ENCODE peak calls at places on chromosomes 11 and 22, in four cellular contexts. C is HepG2, I is GM12878, L is K562. F is an unnamed sample.

GRCh38 chr11:34468209-34468841 is 29.6 kb downstream of the CAT start:
- DNase-seq in L (peak; percentile 40), I (no peak), C (peak; percentile 30), F (peak; percentile 38)

GRCh38 chr11:134712228-134713145 is 300.4 kb upstream of the B3GAT1 start:
- DNase-seq in C (no peak), I (no peak), L (peak; percentile 48), F (no peak)

GRCh38 chr11:19121646-19122045 is 4.7 kb downstream of the ZDHHC13 start:
- DNase-seq in I (no peak), C (no peak), L (no peak), F (no peak)

GRCh38 chr22:48718818-48719500 is 1108.7 kb downstream of the BRD1 start:
- DNase-seq in L (no peak), I (no peak), C (no peak), F (no peak)

GRCh38 chr11:13169709-13170108 is 107.9 kb upstream of the BMAL1 start:
- DNase-seq in C (no peak), I (no peak), L (no peak), F (no peak)

GRCh38 chr11:74731301-74732094 is at the start of gene CHRDL2:
- DNase-seq in C (no peak), L (no peak), I (no peak), F (peak; percentile 38)

GRCh38 chr11:101466352-101466751 is 117.5 kb downstream of the TRPC6 start:
- DNase-seq in L (no peak), C (no peak), I (no peak), F (peak; percentile 19)

GRCh38 chr11:74257934-74258553 is 53.4 kb downstream of the P4HA3 start:
- DNase-seq in C (no peak), L (no peak), I (no peak), F (no peak)

GRCh38 chr22:36356708-36357694 is 30.8 kb downstream of the MYH9 start:
- DNase-seq in I (no peak), L (no peak), C (no peak), F (no peak)

GRCh38 chr11:10627306-10627705 is 58.8 kb upstream of the LYVE1 start:
- DNase-seq in L (no peak), I (no peak), C (no peak), F (no peak)

GRCh38 chr22:48500481-48501230 is 1327.0 kb downstream of the BRD1 start:
- DNase-seq in L (no peak), C (no peak), I (no peak), F (no peak)

GRCh38 chr11:109123811-109124787 is 297.9 kb upstream of the C11orf87 start:
- DNase-seq in L (no peak), I (no peak), C (no peak), F (peak; percentile 56)

GRCh38 chr11:79152511-79152910 is 288.3 kb downstream of the TENM4 start:
- DNase-seq in C (no peak), L (no peak), I (no peak), F (no peak)

GRCh38 chr11:74196781-74197486 is 25.8 kb downstream of the PPME1 start:
- DNase-seq in L (no peak), I (no peak), C (no peak), F (no peak)

GRCh38 chr11:66359662-66360087 is 11.9 kb downstream of the SLC29A2 start:
- DNase-seq in C (no peak), L (peak; percentile 78), I (no peak), F (no peak)

GRCh38 chr11:28666632-28667031 is 558.4 kb downstream of the METTL15 start:
- DNase-seq in I (no peak), C (no peak), L (no peak), F (no peak)

GRCh38 chr11:61904539-61905048 is 12.8 kb downstream of the RAB3IL1 start:
- DNase-seq in C (peak; percentile 72), L (no peak), I (no peak), F (peak; percentile 72)

GRCh38 chr22:27876684-27877083 is 42.4 kb downstream of the PITPNB start:
- DNase-seq in C (no peak), I (no peak), L (no peak), F (no peak)

GRCh38 chr11:116647305-116648080 is 125.3 kb downstream of the BUD13 start:
- DNase-seq in C (no peak), L (no peak), I (no peak), F (no peak)

GRCh38 chr11:94674005-94674491 is 94.1 kb upstream of the AMOTL1 start:
- DNase-seq in L (no peak), I (no peak), C (no peak), F (no peak)
- TF ChIP-seq CREM in L (no peak), I (no peak), C (no peak), F (no peak)

DNA sequence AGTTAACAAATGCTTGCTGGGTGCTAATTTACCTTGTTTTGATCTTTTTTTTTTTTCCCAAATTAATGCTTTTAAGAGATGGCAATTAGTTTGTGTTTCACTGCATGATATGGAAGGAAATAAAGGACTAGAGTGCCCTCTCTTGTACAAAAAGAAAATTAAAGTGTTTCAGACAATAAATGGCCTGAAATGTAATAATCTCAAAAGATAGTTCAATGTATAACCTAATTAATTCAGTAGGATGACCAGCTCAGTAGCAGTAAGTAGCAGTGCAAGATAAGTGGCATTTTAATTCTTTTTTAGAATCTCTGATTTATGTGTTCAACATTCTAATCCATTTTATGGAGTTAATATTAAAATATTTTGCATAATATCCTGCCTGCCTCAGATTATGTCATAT is 39.9 kb upstream of the MYO18B start:
- DNase-seq in I (no peak), L (no peak), C (peak; percentile 18), F (no peak)
- TF ChIP-seq ATF2 in I (no peak), L (no peak), C (no peak), F (no peak)

GRCh38 chr11:3093281-3094191 is 36.3 kb upstream of the CARS1 start:
- DNase-seq in C (peak; percentile 21), L (no peak), I (no peak), F (peak; percentile 55)

GRCh38 chr11:3091081-3091845 is 34.0 kb upstream of the CARS1 start:
- DNase-seq in I (no peak), C (no peak), L (no peak), F (no peak)

GRCh38 chr11:3094223-3094824 is 37.1 kb upstream of the CARS1 start:
- DNase-seq in I (no peak), C (no peak), L (no peak), F (no peak)

GRCh38 chr11:3091846-3092602 is 34.8 kb upstream of the CARS1 start:
- DNase-seq in I (peak; percentile 19), L (peak; percentile 88), C (peak; percentile 56), F (peak; percentile 95)

GRCh38 chr11:3092603-3093141 is 35.4 kb upstream of the CARS1 start:
- DNase-seq in C (no peak), L (no peak), I (no peak), F (no peak)
- TF ChIP-seq USF2 in C (no peak), L (no peak), I (no peak), F (no peak)

DNA sequence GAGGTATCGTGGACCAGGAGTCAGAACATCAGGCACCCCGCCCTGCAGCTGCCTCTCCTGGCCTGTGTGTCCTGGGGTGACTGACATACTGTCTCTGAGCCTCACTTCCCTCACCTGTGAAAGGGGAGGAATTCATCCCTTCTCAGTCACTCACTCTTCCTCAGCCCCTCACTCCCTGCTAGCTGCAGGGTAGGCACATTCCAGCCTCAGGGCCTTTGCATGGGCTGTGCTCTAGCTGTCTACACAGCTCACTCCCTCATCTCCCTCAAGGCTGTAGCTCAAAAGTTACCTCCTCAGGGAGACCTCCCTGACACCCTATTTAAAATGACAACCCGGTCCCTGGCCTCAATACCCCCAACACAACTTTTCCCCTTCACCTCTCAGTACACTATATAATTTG is 2.5 kb downstream of the TP53I11 start:
- DNase-seq in I (no peak), C (no peak), L (no peak), F (no peak)
- TF ChIP-seq CREM in I (no peak), C (no peak), L (no peak), F (no peak)

DNA sequence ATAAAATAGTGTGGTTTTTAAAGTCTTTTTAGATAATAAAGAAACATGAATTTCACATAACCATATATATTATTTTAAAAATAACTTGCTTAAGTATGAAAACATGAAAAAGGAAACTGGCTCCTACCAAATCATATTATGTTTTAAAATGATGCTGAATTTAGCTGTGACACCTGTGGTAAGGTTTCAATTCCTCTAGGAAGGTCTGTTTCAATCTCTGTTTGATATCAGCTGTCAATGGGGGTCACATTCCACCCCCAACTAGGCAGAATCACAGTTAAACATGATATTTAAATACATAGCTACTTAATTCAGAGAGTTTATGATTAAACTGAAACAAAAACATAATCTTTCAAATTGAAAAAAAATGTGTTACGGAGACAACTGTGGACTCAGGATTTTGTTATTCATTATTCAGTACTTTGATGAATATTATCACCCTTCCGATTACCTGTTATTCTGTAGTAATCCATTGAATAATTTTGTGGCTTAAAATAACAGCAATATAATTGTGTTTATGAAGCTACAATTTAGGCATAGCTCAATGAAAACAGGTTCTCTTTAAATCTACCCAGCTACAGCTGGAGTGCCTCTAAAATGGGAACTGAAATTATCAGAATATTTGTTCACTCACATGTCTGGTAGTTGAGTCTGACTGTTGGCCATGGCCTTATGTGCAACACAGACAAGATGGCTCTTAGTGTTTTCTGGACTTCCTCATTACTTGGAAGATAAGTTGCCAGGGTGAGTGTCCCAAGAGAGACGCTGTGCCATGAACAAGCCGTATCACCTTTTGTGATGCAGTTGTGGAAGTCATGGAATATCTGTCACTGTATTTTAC is 244.6 kb upstream of the ANO3 start:
- DNase-seq in C (no peak), L (no peak), I (peak; percentile 56), F (no peak)
- TF ChIP-seq ATF2 in C (no peak), L (no peak), I (peak; percentile 86), F (no peak)

GRCh38 chr11:45741032-45741431 is 63.9 kb upstream of the SLC35C1 start:
- DNase-seq in C (no peak), L (no peak), I (no peak), F (no peak)

GRCh38 chr11:45739866-45740265 is 65.1 kb upstream of the SLC35C1 start:
- DNase-seq in C (no peak), L (no peak), I (no peak), F (no peak)

GRCh38 chr11:45741582-45741981 is 63.4 kb upstream of the SLC35C1 start:
- DNase-seq in I (no peak), C (no peak), L (no peak), F (no peak)

GRCh38 chr11:45736424-45736823 is 68.5 kb upstream of the SLC35C1 start:
- DNase-seq in I (no peak), L (no peak), C (peak; percentile 63), F (no peak)

DNA sequence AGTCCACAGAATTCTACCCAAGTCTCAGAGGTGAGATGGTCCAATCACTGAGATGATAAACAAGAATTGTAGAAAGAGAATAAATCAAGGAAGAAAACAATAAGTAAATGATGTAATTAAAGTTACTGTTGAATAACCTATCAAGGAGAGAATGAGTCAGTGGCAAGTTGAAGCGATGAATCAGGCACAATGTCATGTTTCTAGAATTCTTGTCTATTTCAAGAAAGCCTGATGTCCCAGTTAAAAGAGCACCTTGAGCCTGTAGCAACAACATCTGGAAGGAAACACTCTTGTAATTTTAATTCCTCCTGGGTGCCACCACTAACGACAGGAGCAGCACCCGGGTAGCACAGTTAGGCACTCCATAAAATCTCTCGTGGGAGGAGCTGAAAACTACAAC is 67.9 kb upstream of the SLC35C1 start:
- DNase-seq in I (no peak), L (no peak), C (no peak), F (no peak)
- TF ChIP-seq USF2 in I (no peak), L (no peak), C (no peak), F (no peak)

DNA sequence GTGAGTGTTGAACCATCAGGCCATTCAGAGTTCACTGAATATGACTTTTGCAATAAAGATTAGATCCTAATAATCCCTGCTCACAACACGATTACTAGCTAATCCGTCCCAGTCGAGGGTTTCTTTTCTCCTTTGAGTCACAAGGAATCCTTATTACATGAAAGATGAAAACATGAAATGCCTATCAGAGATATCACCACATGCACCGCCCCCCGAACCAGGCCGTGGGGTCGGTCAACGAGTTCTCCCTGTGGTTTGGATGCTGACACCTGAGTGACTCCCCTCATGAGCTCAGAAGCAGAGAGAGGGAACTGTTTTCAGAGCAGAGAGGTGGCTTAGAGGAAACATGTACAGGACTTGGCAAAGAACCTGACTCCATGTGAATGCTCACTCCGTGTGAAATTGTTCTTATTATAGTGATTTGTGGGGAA is 263.3 kb downstream of the ETS1 start:
- DNase-seq in C (no peak), I (no peak), L (no peak), F (no peak)
- TF ChIP-seq CREM in C (no peak), I (no peak), L (no peak), F (no peak)

F was measured in WTC11.